ENCODE peak calls at places on chromosomes 1 and 21, in five cellular contexts. C, Q, L, T and Y are unnamed samples.
A peak's percentile ranks its signal among the peaks of the same experiment; 100 is the strongest.

GRCh38 chr1:24969616-24970398 is 39.7 kb upstream of the RUNX3 start:
- DNase-seq in C (no peak), Q (no peak), L (no peak), T (no peak), Y (no peak)

GRCh38 chr1:199920635-199921034 is 106.9 kb upstream of the NR5A2 start:
- DNase-seq in C (no peak), Q (no peak), L (no peak), T (no peak), Y (no peak)

GRCh38 chr21:15170614-15171013 is 105.8 kb upstream of the NRIP1 start:
- DNase-seq in C (no peak), Q (no peak), L (no peak), T (no peak), Y (no peak)

GRCh38 chr21:34091607-34092006 is 18.2 kb downstream of the MRPS6 start:
- DNase-seq in C (no peak), Q (no peak), L (no peak), T (peak; percentile 17), Y (no peak)

GRCh38 chr1:6724517-6725141 is 23.0 kb upstream of the DNAJC11 start:
- DNase-seq in C (peak; percentile 54), Q (peak; percentile 81), L (peak; percentile 63), T (peak; percentile 93), Y (no peak)

GRCh38 chr1:94978401-94978800 is 51.5 kb upstream of the CNN3 start:
- DNase-seq in C (no peak), Q (no peak), L (no peak), T (no peak), Y (no peak)

GRCh38 chr21:38244885-38245869 is 11.6 kb upstream of the KCNJ15 start:
- DNase-seq in C (no peak), Q (peak; percentile 95), L (peak; percentile 77), T (peak; percentile 92), Y (no peak)

GRCh38 chr1:51535006-51535592 is 16.0 kb upstream of the EPS15 start:
- DNase-seq in C (peak; percentile 42), Q (peak; percentile 79), L (peak; percentile 43), T (peak; percentile 92), Y (no peak)

GRCh38 chr1:155976913-155977606 is 1.3 kb downstream of the ARHGEF2 start:
- DNase-seq in C (no peak), Q (no peak), L (no peak), T (no peak), Y (no peak)

GRCh38 chr21:26845066-26845749 is at the start of gene ADAMTS1:
- DNase-seq in C (no peak), Q (peak; percentile 97), L (peak; percentile 38), T (peak; percentile 91), Y (peak; percentile 96)

GRCh38 chr1:237565236-237565635 is 325.5 kb downstream of the ZP4 start:
- DNase-seq in C (no peak), Q (no peak), L (no peak), T (no peak), Y (no peak)

GRCh38 chr1:237566581-237566980 is 324.1 kb downstream of the ZP4 start:
- DNase-seq in C (no peak), Q (no peak), L (no peak), T (no peak), Y (no peak)

GRCh38 chr1:237556911-237557310 is 333.8 kb downstream of the ZP4 start:
- DNase-seq in C (no peak), Q (no peak), L (no peak), T (no peak), Y (no peak)

DNA sequence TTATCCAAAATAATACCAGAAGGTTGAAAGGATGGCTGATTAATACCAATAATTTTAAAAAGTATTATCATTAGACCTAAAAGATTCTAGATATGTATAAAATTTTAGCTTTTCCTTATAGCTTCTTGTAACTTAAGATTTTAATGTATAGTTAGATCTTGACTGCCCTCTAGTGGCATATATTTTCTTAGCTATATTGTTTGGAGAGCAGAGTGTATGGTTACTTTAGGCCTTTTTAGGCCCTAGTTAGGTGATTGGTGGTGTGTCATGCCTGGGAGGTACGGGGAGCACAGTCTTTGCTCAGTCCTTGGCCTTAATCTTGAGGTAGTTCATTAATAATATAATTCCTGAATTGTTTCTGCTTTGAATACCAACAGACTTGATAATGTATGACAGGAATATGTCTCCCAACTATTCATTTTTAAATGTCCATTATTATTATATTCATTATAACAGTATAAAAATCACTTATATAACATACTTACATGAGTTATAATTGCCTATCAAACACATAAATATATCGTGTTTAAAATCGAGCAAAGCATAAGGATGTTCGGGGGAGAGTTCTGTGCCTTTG is 328.4 kb downstream of the ZP4 start:
- DNase-seq in C (peak; percentile 55), Q (peak; percentile 64), L (peak; percentile 75), T (peak; percentile 78), Y (no peak)
- TF ChIP-seq CTCF in C (peak; percentile 48), Q (peak; percentile 39), L (peak; percentile 70), T (peak; percentile 62), Y (peak; percentile 89)

GRCh38 chr1:110201157-110201825 is 8.8 kb upstream of the KCNC4 start:
- DNase-seq in C (no peak), Q (no peak), L (no peak), T (no peak), Y (no peak)

GRCh38 chr1:110200666-110201065 is 9.4 kb upstream of the KCNC4 start:
- DNase-seq in C (no peak), Q (peak; percentile 61), L (no peak), T (no peak), Y (no peak)

GRCh38 chr1:110205156-110205555 is 5.0 kb upstream of the KCNC4 start:
- DNase-seq in C (no peak), Q (no peak), L (no peak), T (no peak), Y (no peak)

GRCh38 chr1:110205591-110206155 is 4.4 kb upstream of the KCNC4 start:
- DNase-seq in C (no peak), Q (no peak), L (no peak), T (no peak), Y (no peak)

DNA sequence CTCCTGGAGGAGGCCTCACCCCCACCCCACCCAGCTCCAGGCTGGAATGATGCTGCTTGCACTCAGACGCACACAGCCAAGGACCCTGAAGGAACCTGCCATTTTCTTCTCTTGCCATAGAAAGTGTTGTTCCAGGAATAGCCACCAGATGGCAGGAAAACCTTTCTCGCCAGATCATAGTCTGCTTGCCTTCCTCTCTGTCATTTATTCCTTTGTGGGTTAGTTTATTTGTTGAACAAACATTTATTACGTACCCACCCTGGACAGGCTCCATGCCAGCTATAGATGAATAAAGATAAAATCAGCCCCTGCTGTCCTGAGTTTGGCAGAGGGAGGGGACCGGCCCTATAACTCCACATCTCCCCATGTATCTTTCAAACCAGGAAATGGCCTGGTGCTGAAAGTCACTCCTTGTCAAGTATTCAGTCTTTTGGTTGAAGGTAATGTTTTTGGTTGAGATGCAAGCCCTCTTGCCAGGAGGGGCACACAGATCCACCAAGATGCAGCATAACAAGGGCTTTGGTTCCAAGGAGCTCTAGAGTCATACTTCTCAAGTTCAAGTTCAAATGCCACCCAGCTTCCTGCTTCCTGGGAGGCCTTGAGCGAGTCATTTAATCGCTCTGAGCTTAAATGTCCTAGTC is 7.0 kb upstream of the KCNC4 start:
- DNase-seq in C (peak; percentile 66), Q (peak; percentile 83), L (peak; percentile 63), T (peak; percentile 82), Y (no peak)
- TF ChIP-seq CTCF in C (peak; percentile 59), Q (peak; percentile 80), L (peak; percentile 77), T (peak; percentile 94), Y (peak; percentile 95)

DNA sequence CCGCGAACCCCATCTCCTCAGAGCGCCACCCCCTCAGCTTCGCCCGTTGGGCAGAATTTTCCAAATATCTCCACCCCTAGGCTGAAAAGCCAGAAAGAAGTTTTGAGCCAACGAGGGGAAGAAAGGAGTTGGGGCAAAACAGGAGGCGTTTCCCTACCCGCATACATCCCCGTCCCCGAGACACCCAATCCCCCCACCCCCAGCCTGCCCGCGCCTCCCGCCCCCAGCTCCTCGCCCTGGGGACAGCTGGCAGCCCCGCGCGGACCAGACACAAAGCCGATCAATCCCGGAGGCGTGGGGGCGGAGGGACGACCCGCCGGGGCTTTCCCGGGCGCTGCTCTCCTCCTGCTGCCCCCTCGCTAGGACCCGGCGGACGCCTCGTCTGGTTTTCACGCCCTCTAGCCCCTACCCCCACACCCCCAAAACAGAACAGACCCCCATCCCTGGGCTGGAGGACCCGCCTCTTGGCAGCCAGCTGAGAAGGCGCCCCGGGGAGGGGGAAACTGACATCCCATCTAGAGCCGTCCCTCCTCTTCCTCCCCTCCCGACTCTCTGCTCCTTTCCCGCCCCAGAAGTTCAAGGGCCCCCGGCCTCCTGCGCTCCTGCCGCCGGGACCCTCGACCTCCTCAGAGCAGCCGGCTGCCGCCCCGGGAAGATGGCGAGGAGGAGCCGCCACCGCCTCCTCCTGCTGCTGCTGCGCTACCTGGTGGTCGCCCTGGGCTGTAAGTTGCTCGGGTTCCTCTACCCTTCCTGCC is at the start of gene JAM2:
- DNase-seq in C (no peak), Q (peak; percentile 69), L (peak; percentile 15), T (peak; percentile 6), Y (no peak)
- TF ChIP-seq CTCF in C (no peak), Q (no peak), L (no peak), T (peak; percentile 23), Y (peak; percentile 74)

DNA sequence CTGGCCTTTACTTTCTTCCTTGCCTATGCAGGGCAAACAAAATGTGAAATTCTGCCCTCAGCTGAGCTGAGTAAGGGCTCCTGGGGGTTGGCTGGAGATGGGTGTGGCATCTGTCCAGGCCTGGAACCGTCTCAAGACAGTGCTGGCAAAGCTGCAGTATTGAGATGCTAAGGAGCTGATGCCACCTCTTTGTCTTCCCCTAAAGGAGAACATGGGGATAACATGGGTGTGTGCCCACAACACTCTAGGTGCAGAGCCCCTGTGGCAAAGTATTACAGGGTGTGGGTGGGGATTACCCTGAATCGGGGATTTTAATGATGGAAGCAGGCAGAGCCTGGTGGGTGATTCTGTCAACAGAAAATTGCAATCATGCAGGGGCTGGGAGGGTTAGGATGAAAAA is 2.5 kb upstream of the ST3GAL3 start:
- DNase-seq in C (no peak), Q (peak; percentile 76), L (peak; percentile 40), T (peak; percentile 39), Y (no peak)
- TF ChIP-seq CTCF in C (no peak), Q (peak; percentile 14), L (no peak), T (peak; percentile 28), Y (peak; percentile 33)

DNA sequence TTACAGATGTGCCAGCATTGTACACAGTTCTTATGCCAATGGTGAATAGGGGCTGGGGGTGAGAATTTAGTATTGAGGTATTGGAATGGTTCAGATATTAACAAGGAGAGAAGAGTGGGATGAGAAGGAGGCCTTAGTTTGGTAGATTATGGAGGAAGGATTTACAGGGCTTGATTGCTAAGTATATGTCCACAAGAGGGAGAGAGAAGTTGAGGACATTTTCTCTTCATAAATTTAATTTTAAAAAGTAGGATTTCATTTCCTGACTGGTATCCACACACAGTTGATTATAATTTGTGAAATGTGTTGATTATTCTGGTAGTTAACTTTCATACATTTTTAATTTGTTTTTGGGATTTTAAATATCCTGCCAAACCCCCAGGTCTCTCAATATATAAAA is 213.0 kb downstream of the ADGRL2 start:
- DNase-seq in C (no peak), Q (no peak), L (no peak), T (peak; percentile 7), Y (no peak)
- TF ChIP-seq CTCF in C (no peak), Q (no peak), L (no peak), T (peak; percentile 11), Y (peak; percentile 71)

DNA sequence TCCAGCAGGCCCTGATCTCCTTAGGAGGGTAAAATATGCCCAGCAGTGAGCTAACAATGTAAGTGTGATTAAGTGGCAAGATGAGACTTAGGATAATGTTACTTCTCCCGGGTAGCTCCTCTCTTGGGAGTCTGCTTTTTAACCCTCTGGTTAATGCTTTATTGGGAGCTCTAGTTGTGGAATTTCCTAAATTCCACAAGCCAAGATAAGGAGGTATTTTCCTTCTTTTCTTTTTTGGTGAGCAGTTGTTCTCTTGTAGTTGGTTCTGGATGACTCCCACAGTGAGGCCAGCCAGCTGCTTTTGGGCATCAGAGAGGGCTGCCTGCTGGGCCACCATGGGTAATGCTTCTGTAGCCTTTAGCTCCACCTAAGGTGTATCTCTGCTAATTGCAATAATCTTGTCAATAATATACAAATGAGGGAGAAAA is 19.3 kb downstream of the C1orf52 start:
- DNase-seq in C (peak; percentile 37), Q (peak; percentile 49), L (no peak), T (peak; percentile 61), Y (no peak)
- TF ChIP-seq CTCF in C (no peak), Q (peak; percentile 18), L (peak; percentile 16), T (no peak), Y (peak; percentile 61)